ENCODE peak calls at places on chromosomes 7 and 10, in ten cellular contexts. G, H, I, R, Y, F, V, U, S and A are unnamed samples.

GRCh38 chr7:151435971-151436370 is 4.0 kb downstream of the CRYGN start:
- DNase-seq in G (no peak), H (peak; percentile 51), I (no peak), R (no peak), Y (no peak), F (no peak), V (no peak), U (no peak), S (no peak), A (no peak)

GRCh38 chr7:155530601-155531000 is 15.8 kb downstream of the CNPY1 start:
- DNase-seq in G (no peak), H (peak; percentile 21), I (no peak), R (no peak), Y (no peak), F (no peak), V (no peak), U (no peak), S (no peak), A (no peak)

GRCh38 chr10:3765376-3765667 is 19.7 kb downstream of the KLF6 start:
- DNase-seq in G (no peak), H (no peak), I (no peak), R (no peak), Y (no peak), F (no peak), V (no peak), U (no peak), S (no peak), A (no peak)

GRCh38 chr7:1961776-1962276 is 270.9 kb downstream of the MAD1L1 start:
- DNase-seq in G (peak; percentile 51), H (no peak), I (no peak), R (no peak), Y (no peak), F (peak; percentile 9), V (peak; percentile 89), U (peak; percentile 94), S (no peak), A (peak; percentile 85)

GRCh38 chr10:110007701-110008517 is at the start of gene ADD3:
- DNase-seq in G (peak; percentile 58), H (peak; percentile 95), I (peak; percentile 89), R (peak; percentile 96), Y (peak; percentile 90), F (peak; percentile 84), V (peak; percentile 96), U (peak; percentile 93), S (peak; percentile 96), A (peak; percentile 89)

GRCh38 chr10:101287922-101288638 is 58.8 kb upstream of the LBX1 start:
- DNase-seq in G (no peak), H (no peak), I (no peak), R (no peak), Y (no peak), F (peak; percentile 44), V (peak; percentile 42), U (peak; percentile 44), S (no peak), A (no peak)

GRCh38 chr7:37117261-37117660 is 331.4 kb downstream of the ELMO1 start:
- DNase-seq in G (no peak), H (no peak), I (no peak), R (no peak), Y (no peak), F (no peak), V (no peak), U (no peak), S (no peak), A (no peak)

GRCh38 chr7:151088019-151088855 is 2.0 kb downstream of the AGAP3 start:
- DNase-seq in G (no peak), H (no peak), I (no peak), R (no peak), Y (no peak), F (peak; percentile 36), V (peak; percentile 33), U (no peak), S (no peak), A (peak; percentile 44)

GRCh38 chr10:70761031-70761601 is 24.1 kb downstream of the TBATA start:
- DNase-seq in G (no peak), H (no peak), I (no peak), R (no peak), Y (no peak), F (peak; percentile 27), V (peak; percentile 79), U (no peak), S (no peak), A (peak; percentile 25)

GRCh38 chr7:43110790-43111362 is 1.6 kb upstream of the HECW1 start:
- DNase-seq in G (no peak), H (no peak), I (peak; percentile 83), R (no peak), Y (no peak), F (no peak), V (no peak), U (no peak), S (no peak), A (peak; percentile 42)

DNA sequence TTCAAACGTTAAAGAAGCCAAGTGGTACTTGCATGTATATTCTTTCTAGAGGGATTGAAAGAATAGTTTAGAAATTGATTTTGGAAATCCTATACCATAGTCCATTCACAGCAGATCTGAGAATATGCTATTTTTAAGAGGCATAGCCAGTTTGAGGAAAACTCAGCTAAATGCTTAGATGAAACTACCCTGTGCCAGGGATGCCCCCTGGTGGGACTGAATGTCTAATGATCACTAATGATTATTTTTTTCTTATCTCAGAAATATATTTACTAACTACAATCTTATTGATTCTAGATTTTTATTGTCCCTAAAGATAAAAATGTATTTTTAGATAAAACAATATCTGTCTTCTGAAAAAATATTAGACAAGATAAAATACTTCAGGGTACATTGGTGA is 844.9 kb upstream of the PHF14 start:
- DNase-seq in G (no peak), H (no peak), I (peak; percentile 25), R (no peak), Y (peak; percentile 17), F (no peak), V (peak; percentile 0), U (no peak), S (no peak), A (no peak)
- TF ChIP-seq CTCF in G (peak; percentile 2), H (peak; percentile 40), I (peak; percentile 42), R (peak; percentile 49), Y (peak; percentile 10), F (peak; percentile 26), V (peak; percentile 7), U (no peak), S (peak; percentile 22), A (no peak)

GRCh38 chr7:101235050-101235449 is 2.6 kb downstream of the CLDN15 start:
- DNase-seq in G (no peak), H (no peak), I (no peak), R (no peak), Y (no peak), F (no peak), V (no peak), U (peak; percentile 6), S (no peak), A (no peak)
- TF ChIP-seq CTCF in G (peak; percentile 40), H (peak; percentile 28), I (peak; percentile 35), R (peak; percentile 31), Y (no peak), F (no peak), V (peak; percentile 54), U (peak; percentile 18), S (peak; percentile 39), A (peak; percentile 26)

GRCh38 chr10:128411624-128412023 is 285.4 kb upstream of the MKI67 start:
- DNase-seq in G (no peak), H (no peak), I (no peak), R (no peak), Y (no peak), F (no peak), V (no peak), U (no peak), S (no peak), A (no peak)
- TF ChIP-seq CTCF in G (no peak), H (no peak), I (no peak), R (no peak), Y (no peak), F (no peak), V (no peak), U (no peak), S (no peak), A (no peak)

DNA sequence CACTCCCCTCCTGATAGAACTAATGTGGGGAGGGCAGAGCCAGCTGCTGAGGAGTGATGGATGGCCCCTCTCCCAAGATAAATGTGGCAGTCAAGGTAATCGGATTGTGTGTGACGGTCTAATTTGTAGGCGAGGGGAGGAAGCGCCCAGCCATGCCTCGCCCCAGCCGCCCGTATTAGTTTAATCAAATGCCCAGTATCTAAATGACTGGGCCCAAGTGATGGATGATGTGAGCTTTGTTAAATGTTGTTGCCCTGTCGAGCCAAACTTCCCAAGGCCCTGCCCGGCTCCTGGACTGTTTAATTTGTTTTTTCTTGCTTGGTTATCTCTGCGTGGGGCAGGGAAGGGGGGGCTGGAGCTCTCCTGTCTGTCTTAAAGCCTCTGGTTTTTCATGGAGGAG is 88.4 kb upstream of the PPIF start:
- DNase-seq in G (no peak), H (no peak), I (no peak), R (no peak), Y (no peak), F (no peak), V (no peak), U (no peak), S (no peak), A (no peak)
- TF ChIP-seq CTCF in G (no peak), H (no peak), I (no peak), R (no peak), Y (no peak), F (no peak), V (no peak), U (no peak), S (no peak), A (no peak)

DNA sequence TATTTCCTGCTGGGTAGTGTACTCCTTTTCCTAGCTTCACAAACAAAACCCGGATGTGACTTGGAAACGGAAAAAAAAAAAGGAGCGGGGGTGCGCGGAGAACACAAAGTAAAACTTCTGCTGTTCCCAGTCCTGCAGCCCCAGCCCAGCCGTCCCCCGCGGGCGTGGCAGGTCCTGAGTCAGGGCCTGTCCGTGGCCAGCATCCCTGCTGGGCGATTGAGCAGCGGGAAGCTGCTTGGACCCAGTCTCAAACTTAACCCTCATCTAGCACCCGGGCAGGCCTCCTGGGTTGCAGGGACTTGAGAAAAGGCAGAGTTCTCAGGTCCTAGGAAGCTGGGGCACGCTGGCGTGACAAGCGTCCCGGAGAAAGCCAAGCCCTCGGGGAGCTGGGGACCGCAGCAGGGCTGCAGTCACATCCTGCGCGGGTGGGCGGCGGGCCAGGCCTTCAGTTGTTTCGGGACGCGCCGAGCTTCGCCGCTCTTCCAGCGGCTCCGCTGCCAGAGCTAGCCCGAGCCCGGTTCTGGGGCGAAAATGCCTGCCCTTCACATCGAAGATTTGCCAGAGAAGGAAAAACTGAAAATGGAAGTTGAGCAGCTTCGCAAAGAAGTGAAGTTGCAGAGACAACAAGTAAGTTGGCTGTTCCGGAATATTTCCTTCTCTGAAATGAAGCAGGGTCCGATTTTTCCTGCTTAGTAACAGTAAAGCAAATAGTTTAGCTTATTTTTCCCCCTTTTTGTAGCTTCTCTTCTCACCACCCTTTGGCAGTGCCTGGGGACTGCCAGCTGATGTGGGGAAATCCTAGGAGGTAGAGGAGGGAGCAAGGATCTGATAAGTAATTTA is at the start of gene GNG11:
- DNase-seq in G (no peak), H (peak; percentile 79), I (peak; percentile 31), R (peak; percentile 18), Y (peak; percentile 71), F (peak; percentile 72), V (peak; percentile 86), U (peak; percentile 79), S (peak; percentile 90), A (peak; percentile 77)
- TF ChIP-seq CTCF in G (no peak), H (no peak), I (no peak), R (no peak), Y (no peak), F (no peak), V (no peak), U (no peak), S (no peak), A (no peak)

GRCh38 chr10:14556285-14556956 is 218.3 kb downstream of the FAM107B start:
- DNase-seq in G (no peak), H (no peak), I (peak; percentile 97), R (no peak), Y (no peak), F (no peak), V (peak; percentile 73), U (peak; percentile 42), S (no peak), A (no peak)
- TF ChIP-seq CTCF in G (no peak), H (no peak), I (peak; percentile 85), R (peak; percentile 36), Y (no peak), F (no peak), V (peak; percentile 52), U (peak; percentile 11), S (peak; percentile 33), A (no peak)